ENCODE peak calls at places on chromosomes 11 and 22, in four cellular contexts. One of them, this sample, is unnamed.

GRCh38 chr11:64743591-64744543 is at the start of gene RASGRP2:
- DNase-seq in GM23338: peak; percentile 81
- DNase-seq in HCT116: no peak
- DNase-seq in K562: peak; percentile 74
- DNase-seq in this sample: peak; percentile 86

GRCh38 chr22:49368976-49369725 is 458.5 kb downstream of the BRD1 start:
- DNase-seq in GM23338: no peak
- DNase-seq in HCT116: no peak
- DNase-seq in K562: peak; percentile 70
- DNase-seq in this sample: no peak

GRCh38 chr11:74280494-74280893 is 30.9 kb downstream of the P4HA3 start:
- DNase-seq in GM23338: no peak
- DNase-seq in HCT116: no peak
- DNase-seq in K562: no peak
- DNase-seq in this sample: no peak

GRCh38 chr22:20063271-20064139 is 16.5 kb upstream of the DGCR8 start:
- DNase-seq in GM23338: peak; percentile 44
- DNase-seq in HCT116: no peak
- DNase-seq in K562: no peak
- DNase-seq in this sample: no peak

GRCh38 chr11:78020248-78020647 is 2.8 kb downstream of the KCTD14 start:
- DNase-seq in GM23338: peak; percentile 17
- DNase-seq in HCT116: no peak
- DNase-seq in K562: no peak
- DNase-seq in this sample: no peak

GRCh38 chr11:33624082-33624481 is 76.5 kb downstream of the C11orf91 start:
- DNase-seq in GM23338: no peak
- DNase-seq in HCT116: no peak
- DNase-seq in K562: no peak
- DNase-seq in this sample: no peak

GRCh38 chr11:7413961-7414728 is 71.2 kb upstream of the OLFML1 start:
- DNase-seq in GM23338: peak; percentile 40
- DNase-seq in HCT116: no peak
- DNase-seq in K562: no peak
- DNase-seq in this sample: no peak

GRCh38 chr11:36333897-36334296 is 37.8 kb downstream of the PRR5L start:
- DNase-seq in GM23338: peak; percentile 92
- DNase-seq in HCT116: peak; percentile 44
- DNase-seq in K562: peak; percentile 68
- DNase-seq in this sample: peak; percentile 8

GRCh38 chr22:31526275-31526674 is 29.9 kb downstream of the SFI1 start:
- DNase-seq in GM23338: no peak
- DNase-seq in HCT116: no peak
- DNase-seq in K562: no peak
- DNase-seq in this sample: no peak

GRCh38 chr11:117084992-117085391 is 13.2 kb downstream of the SIK3 start:
- DNase-seq in GM23338: no peak
- DNase-seq in HCT116: no peak
- DNase-seq in K562: no peak
- DNase-seq in this sample: no peak

GRCh38 chr11:60960405-60960804 is 8.4 kb upstream of the SLC15A3 start:
- DNase-seq in GM23338: no peak
- DNase-seq in HCT116: no peak
- DNase-seq in K562: no peak
- DNase-seq in this sample: no peak

GRCh38 chr22:32528984-32529982 is 54.7 kb downstream of the FBXO7 start:
- DNase-seq in GM23338: peak; percentile 93
- DNase-seq in HCT116: peak; percentile 74
- DNase-seq in K562: peak; percentile 74
- DNase-seq in this sample: peak; percentile 38

GRCh38 chr11:105719073-105719846 is 109.4 kb downstream of the GRIA4 start:
- DNase-seq in GM23338: no peak
- DNase-seq in HCT116: peak; percentile 22
- DNase-seq in K562: no peak
- DNase-seq in this sample: no peak

GRCh38 chr22:40405178-40406062 is 35.0 kb downstream of the SGSM3 start:
- DNase-seq in GM23338: no peak
- DNase-seq in HCT116: no peak
- DNase-seq in K562: no peak
- DNase-seq in this sample: no peak

GRCh38 chr11:131351848-131352247 is 18.6 kb upstream of the NTM start:
- DNase-seq in GM23338: no peak
- DNase-seq in HCT116: no peak
- DNase-seq in K562: no peak
- DNase-seq in this sample: no peak

GRCh38 chr11:56911312-56911711 is 77.4 kb upstream of the OR5AK2 start:
- DNase-seq in GM23338: no peak
- DNase-seq in HCT116: no peak
- DNase-seq in K562: no peak
- DNase-seq in this sample: no peak

GRCh38 chr11:111735262-111736116 is 30.7 kb downstream of the PPP2R1B start:
- DNase-seq in GM23338: no peak
- DNase-seq in HCT116: no peak
- DNase-seq in K562: no peak
- DNase-seq in this sample: no peak

GRCh38 chr11:16114978-16115871 is 241.1 kb downstream of the SOX6 start:
- DNase-seq in GM23338: no peak
- DNase-seq in HCT116: no peak
- DNase-seq in K562: no peak
- DNase-seq in this sample: no peak

GRCh38 chr22:48944756-48945620 is 882.7 kb downstream of the BRD1 start:
- DNase-seq in GM23338: no peak
- DNase-seq in HCT116: no peak
- DNase-seq in K562: no peak
- DNase-seq in this sample: no peak

GRCh38 chr11:67055812-67056211 is 835 bp upstream of the RHOD start:
- DNase-seq in GM23338: no peak
- DNase-seq in HCT116: no peak
- DNase-seq in K562: peak; percentile 58
- DNase-seq in this sample: no peak

GRCh38 chr11:123509737-123510578 is 79.9 kb downstream of the GRAMD1B start:
- DNase-seq in GM23338: peak; percentile 80
- DNase-seq in HCT116: no peak
- DNase-seq in K562: no peak
- DNase-seq in this sample: no peak

GRCh38 chr11:62411524-62411923 is 7.3 kb upstream of the SCGB1A1 start:
- DNase-seq in GM23338: no peak
- DNase-seq in HCT116: no peak
- DNase-seq in K562: no peak
- DNase-seq in this sample: no peak

GRCh38 chr11:2271327-2272240 is 1.2 kb upstream of the ASCL2 start:
- DNase-seq in GM23338: peak; percentile 47
- DNase-seq in HCT116: no peak
- DNase-seq in K562: no peak
- DNase-seq in this sample: no peak

GRCh38 chr11:15945726-15946125 is 410.6 kb downstream of the SOX6 start:
- DNase-seq in GM23338: no peak
- DNase-seq in HCT116: no peak
- DNase-seq in K562: no peak
- DNase-seq in this sample: no peak

GRCh38 chr11:26442131-26442530 is 110.2 kb downstream of the ANO3 start:
- DNase-seq in GM23338: no peak
- DNase-seq in HCT116: no peak
- DNase-seq in K562: no peak
- DNase-seq in this sample: no peak

GRCh38 chr22:25747245-25747944 is 5.4 kb downstream of the MYO18B start:
- DNase-seq in GM23338: no peak
- DNase-seq in HCT116: peak; percentile 45
- DNase-seq in K562: peak; percentile 71
- DNase-seq in this sample: no peak

GRCh38 chr11:13105237-13105844 is 96.2 kb downstream of the RASSF10 start:
- DNase-seq in GM23338: no peak
- DNase-seq in HCT116: no peak
- DNase-seq in K562: peak; percentile 72
- DNase-seq in this sample: no peak

GRCh38 chr11:114304065-114304464 is 7.9 kb downstream of the NNMT start:
- DNase-seq in GM23338: no peak
- DNase-seq in HCT116: no peak
- DNase-seq in K562: no peak
- DNase-seq in this sample: no peak

GRCh38 chr22:46592390-46592872 is 27.8 kb upstream of the GRAMD4 start:
- DNase-seq in GM23338: no peak
- DNase-seq in HCT116: no peak
- DNase-seq in K562: no peak
- DNase-seq in this sample: no peak

GRCh38 chr11:15707194-15707593 is 592.5 kb downstream of the INSC start:
- DNase-seq in GM23338: no peak
- DNase-seq in HCT116: no peak
- DNase-seq in K562: no peak
- DNase-seq in this sample: no peak

GRCh38 chr22:23192133-23192532 is 11.8 kb downstream of the BCR start:
- DNase-seq in GM23338: peak; percentile 35
- DNase-seq in HCT116: no peak
- DNase-seq in K562: no peak
- DNase-seq in this sample: no peak

GRCh38 chr11:112163875-112164521 is at the start of gene IL18:
- DNase-seq in GM23338: peak; percentile 69
- DNase-seq in HCT116: peak; percentile 78
- DNase-seq in K562: peak; percentile 29
- DNase-seq in this sample: peak; percentile 41

GRCh38 chr11:86740628-86741488 is 59.5 kb upstream of the PRSS23 start:
- DNase-seq in GM23338: peak; percentile 66
- DNase-seq in HCT116: peak; percentile 89
- DNase-seq in K562: peak; percentile 27
- DNase-seq in this sample: no peak

GRCh38 chr11:119315139-119316016 is 1.6 kb downstream of the MCAM start:
- DNase-seq in GM23338: peak; percentile 73
- DNase-seq in HCT116: no peak
- DNase-seq in K562: no peak
- DNase-seq in this sample: no peak

GRCh38 chr22:31179345-31179744 is 19.4 kb downstream of the RNF185 start:
- DNase-seq in GM23338: no peak
- DNase-seq in HCT116: no peak
- DNase-seq in K562: no peak
- DNase-seq in this sample: no peak

GRCh38 chr11:61961570-61962212 is 5.7 kb downstream of the FTH1 start:
- DNase-seq in GM23338: no peak
- DNase-seq in HCT116: no peak
- DNase-seq in K562: no peak
- DNase-seq in this sample: no peak

GRCh38 chr11:76666408-76666807 is 4.1 kb downstream of the LRRC32 start:
- DNase-seq in GM23338: peak; percentile 30
- DNase-seq in HCT116: no peak
- DNase-seq in K562: no peak
- DNase-seq in this sample: no peak

DNA sequence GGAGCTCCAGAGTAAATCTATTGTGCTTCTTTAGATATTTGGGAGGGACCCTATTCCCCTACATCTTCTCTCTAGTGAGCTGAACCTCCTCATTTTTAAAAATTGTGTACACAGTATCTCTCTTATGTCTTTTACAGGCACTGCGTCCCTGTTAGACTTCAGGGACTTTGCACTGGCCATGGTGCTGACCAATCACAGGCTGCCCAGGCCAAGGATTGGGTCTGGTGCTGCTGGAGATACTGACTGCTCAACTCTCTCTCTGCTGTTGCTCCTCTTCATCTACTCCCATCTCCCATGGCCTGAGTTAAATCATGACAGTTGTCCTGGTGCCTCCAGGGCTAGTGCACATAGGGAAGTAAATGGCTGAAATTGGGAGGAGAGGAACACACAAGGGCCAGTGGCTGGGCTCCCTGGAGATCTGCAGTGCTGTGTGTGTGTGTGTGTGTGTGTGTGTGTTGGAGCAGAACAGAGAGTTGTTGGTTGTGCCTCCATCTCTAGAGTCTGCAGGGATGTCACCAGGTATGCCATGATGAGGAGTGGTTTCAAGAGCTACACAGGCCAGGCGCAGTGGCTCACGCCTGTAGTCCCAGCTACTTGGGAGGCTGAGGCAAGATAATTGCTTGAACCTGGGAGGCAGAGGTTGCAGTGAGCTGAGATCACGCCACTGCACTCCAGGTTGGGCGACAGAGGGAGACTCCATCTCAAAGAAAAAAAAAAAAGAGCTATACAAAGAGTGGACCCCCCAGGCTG is 155.3 kb downstream of the ST3GAL4 start:
- DNase-seq in GM23338: no peak
- DNase-seq in HCT116: no peak
- DNase-seq in K562: no peak
- DNase-seq in this sample: no peak
- TF ChIP-seq REST in GM23338: peak; percentile 73
- TF ChIP-seq REST in HCT116: peak; percentile 39
- TF ChIP-seq REST in K562: no peak
- TF ChIP-seq REST in this sample: peak; percentile 80

GRCh38 chr11:84021291-84021690 is 735.1 kb upstream of the CCDC90B start:
- DNase-seq in GM23338: no peak
- DNase-seq in HCT116: no peak
- DNase-seq in K562: no peak
- DNase-seq in this sample: no peak
- TF ChIP-seq POLR2AphosphoS5 in GM23338: no peak
- TF ChIP-seq POLR2AphosphoS5 in HCT116: no peak
- TF ChIP-seq POLR2AphosphoS5 in K562: no peak
- TF ChIP-seq POLR2AphosphoS5 in this sample: no peak

GRCh38 chr11:70242885-70243284 is 27.6 kb upstream of the PPFIA1 start:
- DNase-seq in GM23338: no peak
- DNase-seq in HCT116: no peak
- DNase-seq in K562: no peak
- DNase-seq in this sample: no peak
- TF ChIP-seq REST in GM23338: no peak
- TF ChIP-seq REST in HCT116: no peak
- TF ChIP-seq REST in K562: no peak
- TF ChIP-seq REST in this sample: no peak

DNA sequence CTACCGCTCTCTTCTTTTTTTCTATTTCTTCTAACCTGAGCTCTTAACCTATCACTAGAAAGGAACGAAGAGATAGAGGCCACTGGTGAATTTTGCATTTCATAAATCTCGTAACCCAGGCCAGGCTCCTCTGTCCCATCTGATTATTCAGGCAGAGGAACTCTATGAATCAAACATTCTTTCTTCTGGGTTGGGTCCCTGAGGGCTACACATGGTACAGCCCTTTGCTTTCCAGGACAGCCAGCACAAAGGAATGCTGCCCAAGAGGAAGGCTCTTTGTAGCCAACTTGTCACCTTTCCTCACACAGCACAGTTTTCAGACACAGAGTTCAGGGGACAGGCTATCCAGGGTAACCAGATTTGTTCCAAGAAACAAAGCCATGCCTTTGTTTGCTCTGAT is 878.6 kb upstream of the LRRC4C start:
- DNase-seq in GM23338: no peak
- DNase-seq in HCT116: no peak
- DNase-seq in K562: no peak
- DNase-seq in this sample: no peak
- TF ChIP-seq POLR2AphosphoS5 in GM23338: no peak
- TF ChIP-seq POLR2AphosphoS5 in HCT116: no peak
- TF ChIP-seq POLR2AphosphoS5 in K562: no peak
- TF ChIP-seq POLR2AphosphoS5 in this sample: no peak

GRCh38 chr11:44426119-44426518 is 116.2 kb upstream of the ALX4 start:
- DNase-seq in GM23338: no peak
- DNase-seq in HCT116: no peak
- DNase-seq in K562: no peak
- DNase-seq in this sample: no peak
- TF ChIP-seq REST in GM23338: no peak
- TF ChIP-seq REST in HCT116: no peak
- TF ChIP-seq REST in K562: no peak
- TF ChIP-seq REST in this sample: no peak

This sample was measured in HL-60.